ENCODE peak calls at places on chromosomes 13 and 19, in six cellular contexts. X is epithelial cell of proximal tubule, I is left lung, M is A549, E is heart left ventricle, U is fibroblast of lung. J is an unnamed sample.

GRCh38 chr13:111318396-111318795 is 2.0 kb upstream of the TEX29 start:
- DNase-seq in M (no peak), X (no peak), I (no peak), U (no peak), E (no peak), J (no peak)

GRCh38 chr13:112636401-112636975 is 48.5 kb upstream of the TUBGCP3 start:
- DNase-seq in X (no peak), M (no peak), U (no peak), E (no peak), I (no peak), J (no peak)

GRCh38 chr13:45728759-45729158 is 26.6 kb downstream of the CBY2 start:
- DNase-seq in M (peak), E (no peak), U (no peak), X (no peak), I (no peak), J (no peak)

GRCh38 chr19:56839665-56840451 is 668 bp downstream of the PEG3 start:
- DNase-seq in M (no peak), X (no peak), E (peak), I (peak), U (peak), J (no peak)

GRCh38 chr13:22789916-22790315 is 390.9 kb upstream of the SGCG start:
- DNase-seq in I (no peak), U (no peak), M (no peak), E (no peak), X (no peak), J (no peak)

GRCh38 chr13:36431204-36432105 is 840 bp upstream of the CCNA1 start:
- DNase-seq in M (no peak), I (peak), U (no peak), E (peak), X (no peak), J (no peak)

GRCh38 chr13:24684600-24684998 is 4.4 kb downstream of the ATP12A start:
- DNase-seq in E (no peak), I (no peak), U (no peak), X (no peak), M (no peak), J (no peak)

GRCh38 chr19:4624733-4625362 is 14.5 kb upstream of the TNFAIP8L1 start:
- DNase-seq in M (peak), X (no peak), I (no peak), E (no peak), U (peak), J (no peak)

GRCh38 chr19:16319466-16319865 is 5.2 kb upstream of the KLF2 start:
- DNase-seq in X (no peak), U (peak), E (no peak), M (no peak), I (no peak), J (no peak)

GRCh38 chr13:98581971-98582702 is 5.2 kb upstream of the STK24 start:
- DNase-seq in X (no peak), E (no peak), I (no peak), U (peak), M (no peak), J (no peak)

GRCh38 chr13:23183292-23183691 is 2.5 kb downstream of the SGCG start:
- DNase-seq in M (no peak), X (no peak), E (peak), I (no peak), U (no peak), J (no peak)

GRCh38 chr13:113145496-113145895 is 13.0 kb upstream of the PROZ start:
- DNase-seq in U (no peak), I (no peak), E (no peak), M (no peak), X (no peak), J (no peak)

GRCh38 chr19:30278882-30279254 is 93.3 kb upstream of the ZNF536 start:
- DNase-seq in E (no peak), I (no peak), X (no peak), U (no peak), M (no peak), J (no peak)

GRCh38 chr13:51148223-51148951 is 37.3 kb upstream of the C13orf42 start:
- DNase-seq in I (no peak), M (no peak), U (no peak), X (no peak), E (no peak), J (no peak)

GRCh38 chr13:107291875-107292274 is 723.9 kb upstream of the ARGLU1 start:
- DNase-seq in U (no peak), M (no peak), I (no peak), X (no peak), E (no peak), J (no peak)

GRCh38 chr13:54357284-54357933 is 1328.8 kb downstream of the OLFM4 start:
- DNase-seq in X (no peak), U (no peak), I (no peak), E (no peak), M (no peak), J (no peak)

GRCh38 chr19:23790641-23791488 is 32.2 kb upstream of the ZNF681 start:
- DNase-seq in I (no peak), X (no peak), M (no peak), E (no peak), U (no peak), J (no peak)

GRCh38 chr19:6066661-6067646 is 43.3 kb downstream of the RFX2 start:
- DNase-seq in U (peak), X (peak), E (peak), I (peak), M (peak), J (peak)

GRCh38 chr13:98105929-98106336 is 37.0 kb upstream of the FARP1 start:
- DNase-seq in E (peak), I (no peak), X (no peak), U (peak), M (no peak), J (no peak)

GRCh38 chr13:68173111-68173510 is 943.0 kb upstream of the PCDH9 start:
- DNase-seq in X (no peak), U (no peak), I (no peak), M (no peak), E (no peak), J (no peak)

GRCh38 chr19:55370305-55370988 is at the start of gene IL11:
- DNase-seq in X (no peak), M (peak), U (no peak), I (no peak), E (no peak), J (no peak)

GRCh38 chr19:58059003-58059671 is at the start of gene ZNF135:
- DNase-seq in M (no peak), X (no peak), E (peak), U (peak), I (peak), J (peak)

GRCh38 chr13:48662226-48662625 is 8.5 kb downstream of the CYSLTR2 start:
- DNase-seq in E (no peak), I (no peak), M (no peak), U (no peak), X (no peak), J (no peak)

GRCh38 chr13:23899555-23899954 is 2.3 kb upstream of the C1QTNF9B start:
- DNase-seq in X (no peak), E (no peak), M (no peak), U (peak), I (no peak), J (no peak)

GRCh38 chr13:108268713-108269112 is 805 bp upstream of the TNFSF13B start:
- DNase-seq in U (no peak), X (no peak), E (no peak), M (no peak), I (peak), J (no peak)

GRCh38 chr13:104779311-104779710 is 1713.1 kb upstream of the SLC10A2 start:
- DNase-seq in M (no peak), U (peak), I (no peak), E (no peak), X (no peak), J (peak)

GRCh38 chr19:17829855-17830566 is 8.7 kb upstream of the INSL3 start:
- DNase-seq in M (peak), X (no peak), I (no peak), U (peak), E (no peak), J (no peak)

GRCh38 chr13:68257111-68257842 is 1027.1 kb upstream of the PCDH9 start:
- DNase-seq in I (no peak), E (no peak), U (peak), X (no peak), M (no peak), J (no peak)

GRCh38 chr19:30722236-30722635 is 350.1 kb downstream of the ZNF536 start:
- DNase-seq in E (no peak), I (no peak), X (no peak), U (no peak), M (no peak), J (no peak)

GRCh38 chr19:45076029-45076850 is at the start of gene ZNF296:
- DNase-seq in E (peak), M (peak), U (peak), X (no peak), I (peak), J (no peak)

GRCh38 chr13:97224544-97225324 is 2.6 kb downstream of the MBNL2 start:
- DNase-seq in M (no peak), U (peak), X (peak), E (no peak), I (no peak), J (no peak)

GRCh38 chr19:52527954-52528326 is 472 bp downstream of the ZNF808 start:
- DNase-seq in X (no peak), M (no peak), I (peak), U (peak), E (peak), J (no peak)

GRCh38 chr13:105921711-105922110 is 613.8 kb downstream of the EFNB2 start:
- DNase-seq in U (no peak), M (no peak), X (no peak), I (no peak), E (no peak), J (no peak)

GRCh38 chr19:16829822-16830289 is 658 bp downstream of the SIN3B start:
- DNase-seq in I (no peak), X (no peak), E (no peak), M (no peak), U (no peak), J (no peak)

GRCh38 chr19:45508931-45509691 is 1.8 kb downstream of the VASP start:
- DNase-seq in U (peak), I (peak), M (peak), X (no peak), E (peak), J (no peak)

GRCh38 chr13:46728777-46729176 is 68.2 kb downstream of the ESD start:
- DNase-seq in U (peak), E (no peak), X (no peak), M (peak), I (no peak), J (no peak)

GRCh38 chr13:58721273-58721672 is 1089.7 kb downstream of the PCDH17 start:
- DNase-seq in M (no peak), I (no peak), E (no peak), U (no peak), X (no peak), J (no peak)

GRCh38 chr19:19155495-19156219 is 14.4 kb downstream of the MEF2B start:
- DNase-seq in M (no peak), X (no peak), E (no peak), I (no peak), U (no peak), J (no peak)

GRCh38 chr13:30105381-30105780 is 202.0 kb downstream of the KATNAL1 start:
- DNase-seq in E (no peak), U (no peak), I (peak), X (no peak), M (no peak), J (no peak)

DNA sequence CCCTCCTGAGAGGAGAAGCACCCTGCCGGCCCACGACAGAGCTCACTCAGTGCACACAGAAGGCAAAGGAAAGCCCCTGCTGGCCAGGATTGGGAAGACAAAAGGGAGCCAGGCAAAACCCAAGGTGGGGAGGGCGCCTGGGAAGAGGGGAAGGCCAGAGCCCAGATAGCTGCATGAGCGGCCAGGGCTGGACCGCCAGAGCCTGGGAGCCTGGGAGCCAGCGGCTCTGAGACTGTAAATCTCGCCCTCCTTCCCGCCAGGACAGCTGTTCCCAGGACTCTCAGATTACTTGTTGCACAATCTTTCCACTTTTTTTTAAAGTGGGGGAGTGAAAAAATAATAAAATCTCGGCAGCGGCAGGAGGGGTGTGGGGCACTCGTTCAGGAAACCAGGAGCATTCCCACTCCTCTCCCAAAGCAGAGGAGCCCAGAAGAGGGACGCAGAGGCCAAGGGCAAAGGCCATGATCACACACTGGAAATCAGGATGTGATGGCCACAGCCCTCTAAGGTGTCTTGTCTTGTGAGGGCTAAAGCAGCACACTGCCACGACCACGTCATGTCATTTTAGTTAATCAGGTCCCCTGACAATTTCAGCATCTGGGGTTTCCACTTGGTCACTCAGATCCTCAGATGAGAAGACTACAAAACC is 19.6 kb upstream of the EPHX3 start:
- DNase-seq in U (peak), I (peak), E (peak), X (no peak), M (peak), J (peak)
- TF ChIP-seq CTCF in U (peak), I (peak), E (peak), X (peak), M (no peak), J (peak)

GRCh38 chr13:20828540-20829364 is 55.0 kb upstream of the EEF1AKMT1 start:
- DNase-seq in U (peak), E (peak), X (peak), M (peak), I (no peak), J (no peak)
- H3K4me3 ChIP-seq in U (peak), E (peak), X (peak), M (peak), I (no peak), J (peak)

GRCh38 chr13:43895940-43896339 is 16.2 kb downstream of the LACC1 start:
- DNase-seq in M (no peak), U (peak), X (no peak), E (no peak), I (no peak), J (no peak)

DNA sequence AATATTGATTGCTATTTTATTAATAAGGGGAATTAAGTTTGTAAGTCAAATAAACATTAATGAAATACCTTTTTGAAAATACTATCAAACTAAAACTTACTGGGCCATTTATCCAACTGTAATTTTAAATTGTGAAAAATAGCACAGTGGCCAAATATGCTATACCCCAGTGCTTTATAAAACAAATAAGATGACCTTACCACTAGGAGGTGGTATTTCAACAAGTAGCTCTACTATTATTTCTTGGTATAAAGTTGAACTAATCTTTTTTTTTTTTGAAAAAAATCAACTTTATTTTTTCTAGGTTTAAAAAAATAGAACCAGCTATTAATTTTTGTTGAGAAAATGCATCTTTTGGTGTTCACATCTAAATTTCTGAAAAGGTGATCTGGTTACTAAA is 14.7 kb downstream of the LACC1 start:
- DNase-seq in X (no peak), I (no peak), M (no peak), E (no peak), U (peak), J (no peak)
- TF ChIP-seq CTCF in X (peak), I (no peak), M (peak), E (no peak), U (no peak), J (no peak)

GRCh38 chr13:40983725-40984669 is 35.1 kb downstream of the ELF1 start:
- DNase-seq in X (no peak), E (no peak), M (no peak), I (no peak), U (no peak), J (no peak)
- H3K4me3 ChIP-seq in X (peak), E (peak), M (no peak), I (no peak), U (no peak), J (no peak)

DNA sequence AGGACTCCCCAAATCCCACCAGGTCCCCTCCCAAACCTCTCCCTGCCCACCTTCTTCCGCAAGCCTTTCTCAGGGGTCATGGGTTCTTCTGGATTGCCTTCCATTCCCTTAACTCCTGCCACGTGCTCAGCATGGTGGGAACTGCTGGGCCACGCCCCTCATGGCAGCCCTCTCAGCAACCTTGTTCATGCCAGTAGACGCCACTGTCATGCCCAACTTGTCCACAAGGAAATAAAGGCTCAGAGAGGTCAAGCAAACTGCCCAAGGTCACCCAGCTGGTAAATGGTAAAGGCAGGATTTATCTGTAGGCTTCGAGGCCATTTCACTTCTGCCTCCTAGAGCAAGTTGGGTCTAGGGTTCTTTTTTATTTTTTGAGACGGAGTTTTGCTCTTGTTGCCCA is 10.9 kb downstream of the PRAM1 start:
- DNase-seq in X (no peak), M (no peak), I (no peak), E (no peak), U (no peak), J (no peak)
- TF ChIP-seq CTCF in X (no peak), M (no peak), I (no peak), E (no peak), U (no peak), J (no peak)

DNA sequence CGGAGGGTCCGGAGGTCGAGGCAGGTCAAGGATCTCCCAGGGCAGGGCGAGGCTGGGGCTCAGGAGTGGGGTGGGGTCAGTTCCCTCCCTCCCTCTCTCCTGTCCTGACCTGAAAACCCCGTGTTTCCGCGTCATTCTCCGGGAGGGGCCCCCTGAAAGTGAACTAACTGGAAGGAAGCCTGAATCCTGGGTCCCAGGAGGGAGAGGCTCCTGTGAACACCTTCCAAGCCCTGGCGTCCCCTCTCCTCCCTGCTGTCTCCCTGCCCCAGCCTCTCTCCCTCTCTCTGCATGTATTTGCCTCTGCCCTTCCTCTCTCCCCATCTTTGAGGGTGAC is 741 bp upstream of the CADM4 start:
- DNase-seq in E (no peak), X (no peak), M (no peak), U (no peak), I (no peak), J (no peak)
- H3K4me3 ChIP-seq in E (peak), X (peak), M (peak), U (peak), I (peak), J (peak)

GRCh38 chr19:10256551-10256950 is 4.5 kb downstream of the MRPL4 start:
- DNase-seq in M (no peak), X (no peak), U (no peak), I (no peak), E (no peak), J (no peak)

GRCh38 chr19:10252707-10253106 is 693 bp downstream of the MRPL4 start:
- DNase-seq in X (no peak), M (no peak), U (no peak), I (no peak), E (no peak), J (no peak)

GRCh38 chr19:10255358-10255757 is 3.3 kb downstream of the MRPL4 start:
- DNase-seq in M (no peak), X (no peak), E (no peak), I (no peak), U (no peak), J (no peak)

GRCh38 chr19:10254244-10254643 is 2.2 kb downstream of the MRPL4 start:
- DNase-seq in X (no peak), M (no peak), E (no peak), U (no peak), I (no peak), J (no peak)

DNA sequence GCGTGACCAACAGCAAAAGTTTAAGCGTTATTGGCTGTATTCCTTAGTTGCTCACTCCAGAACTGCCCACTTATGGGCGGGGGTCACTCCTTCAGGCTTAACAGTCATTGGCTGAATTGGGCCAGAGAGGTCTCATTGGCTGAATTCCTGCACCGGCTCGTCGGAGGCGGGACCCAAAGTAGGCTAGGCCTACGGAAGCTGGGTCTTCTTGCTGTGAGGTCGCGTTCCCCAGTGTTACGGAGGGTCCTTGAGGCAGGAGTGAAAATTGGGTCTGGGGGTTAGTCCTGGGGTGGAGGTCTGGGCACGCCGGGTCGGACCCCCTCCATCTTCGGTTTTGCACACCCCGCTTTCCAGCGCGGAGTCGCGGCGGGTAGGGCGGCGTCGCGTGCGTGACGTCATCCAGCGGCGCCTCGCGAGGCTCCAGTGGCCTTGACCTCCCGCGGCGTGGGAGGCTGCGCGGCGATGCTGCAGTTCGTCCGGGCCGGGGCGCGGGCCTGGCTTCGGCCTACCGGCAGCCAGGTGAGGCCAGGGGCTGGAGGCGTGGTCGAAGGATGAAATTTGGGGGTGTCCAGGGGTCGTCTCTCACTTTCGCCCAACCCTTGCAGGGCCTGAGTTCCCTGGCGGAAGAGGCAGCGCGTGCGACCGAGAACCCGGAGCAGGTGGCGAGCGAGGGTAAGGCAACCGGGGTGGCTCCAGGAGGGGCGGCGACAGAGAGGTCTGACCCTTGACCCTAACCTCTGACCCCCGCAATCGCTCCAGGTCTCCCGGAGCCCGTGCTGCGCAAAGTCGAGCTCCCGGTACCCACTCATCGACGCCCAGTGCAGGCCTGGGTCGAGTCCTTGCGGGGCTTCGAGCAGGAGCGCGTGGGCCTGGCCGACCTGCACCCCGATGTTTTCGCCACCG is at the start of gene MRPL4:
- DNase-seq in X (peak), E (peak), U (peak), I (peak), M (peak), J (peak)
- TF ChIP-seq CTCF in X (no peak), E (no peak), U (no peak), I (no peak), M (no peak), J (no peak)